ENCODE peak calls at places on chromosomes 1 and 21, in five cellular contexts. L is Right ventricle myocardium superior, M is mesendoderm, G is T-cell, Z is NCI-H1092 treated with DMSO at 0.1 percent for 48 hours. P is an unnamed sample.

GRCh38 chr1:101474039-101474665 is 237.3 kb downstream of the S1PR1 start:
- DNase-seq in L (no peak), G (no peak), M (peak), Z (no peak), P (no peak)

GRCh38 chr1:245648749-245649517 is 494.1 kb downstream of the KIF26B start:
- DNase-seq in M (peak), L (no peak), Z (no peak), G (no peak), P (no peak)

GRCh38 chr21:26148071-26148470 is 22.5 kb downstream of the APP start:
- DNase-seq in Z (no peak), G (no peak), L (no peak), M (peak), P (no peak)

GRCh38 chr1:160149235-160149634 is 2.2 kb upstream of the ATP1A4 start:
- DNase-seq in Z (no peak), G (no peak), L (no peak), M (no peak), P (no peak)

GRCh38 chr1:109910963-109911798 is 532 bp downstream of the CSF1 start:
- DNase-seq in M (peak), G (no peak), L (no peak), Z (no peak), P (no peak)

GRCh38 chr1:203338335-203339036 is 12.4 kb downstream of the FMOD start:
- DNase-seq in G (peak), Z (peak), M (peak), L (no peak), P (peak)

GRCh38 chr1:184465489-184466146 is 78.8 kb downstream of the C1orf21 start:
- DNase-seq in Z (no peak), G (no peak), L (no peak), M (peak), P (no peak)

GRCh38 chr1:54013393-54014008 is 4.5 kb downstream of the LDLRAD1 start:
- DNase-seq in Z (no peak), L (no peak), G (no peak), M (no peak), P (no peak)

GRCh38 chr21:37915941-37916794 is at the start of gene KCNJ6:
- DNase-seq in L (peak), M (peak), Z (peak), G (no peak), P (no peak)

GRCh38 chr1:25772164-25772563 is 27.8 kb upstream of the SELENON start:
- DNase-seq in Z (no peak), L (no peak), M (no peak), G (no peak), P (no peak)

GRCh38 chr1:117284408-117285215 is 73.9 kb upstream of the VTCN1 start:
- DNase-seq in Z (peak), M (peak), G (no peak), L (no peak), P (no peak)

GRCh38 chr1:89277725-89278124 is 5.1 kb upstream of the GBP5 start:
- DNase-seq in L (no peak), G (no peak), M (no peak), Z (no peak), P (no peak)

GRCh38 chr1:88773540-88774150 is 89.6 kb downstream of the PKN2 start:
- DNase-seq in G (no peak), M (peak), L (no peak), Z (no peak), P (no peak)

GRCh38 chr1:204696606-204697005 is 11.1 kb upstream of the LRRN2 start:
- DNase-seq in Z (no peak), L (no peak), M (no peak), G (no peak), P (no peak)

GRCh38 chr1:161382214-161383019 is 14.7 kb upstream of the CFAP126 start:
- DNase-seq in L (no peak), Z (peak), M (peak), G (no peak), P (no peak)

GRCh38 chr1:81466970-81467369 is 333.8 kb upstream of the ADGRL2 start:
- DNase-seq in Z (no peak), M (no peak), G (no peak), L (no peak), P (no peak)

GRCh38 chr1:180066150-180066549 is 88.5 kb upstream of the QSOX1 start:
- DNase-seq in G (no peak), Z (no peak), L (no peak), M (no peak), P (no peak)

GRCh38 chr1:199403421-199404116 is 623.9 kb upstream of the NR5A2 start:
- DNase-seq in Z (no peak), G (no peak), M (no peak), L (no peak), P (no peak)

GRCh38 chr1:154767315-154768240 is 102.5 kb downstream of the KCNN3 start:
- DNase-seq in M (peak), G (no peak), Z (peak), L (peak), P (no peak)

GRCh38 chr1:147541672-147542548 is 609 bp downstream of the BCL9 start:
- DNase-seq in M (peak), G (no peak), L (peak), Z (peak), P (no peak)

GRCh38 chr1:183063349-183063748 is 40.1 kb downstream of the LAMC1 start:
- DNase-seq in M (no peak), G (no peak), L (no peak), Z (no peak), P (no peak)

GRCh38 chr1:208132287-208132882 is 111.8 kb downstream of the PLXNA2 start:
- DNase-seq in Z (peak), L (peak), M (peak), G (peak), P (peak)

GRCh38 chr1:245901037-245901436 is 606.0 kb downstream of the SMYD3 start:
- DNase-seq in M (no peak), G (no peak), Z (no peak), L (no peak), P (no peak)

GRCh38 chr1:67674260-67675011 is 10.6 kb upstream of the GADD45A start:
- DNase-seq in L (peak), M (no peak), Z (peak), G (peak), P (peak)

GRCh38 chr1:145705634-145706033 is 1.5 kb downstream of the PDZK1 start:
- DNase-seq in M (no peak), Z (no peak), L (no peak), G (no peak), P (no peak)

GRCh38 chr1:119735217-119735616 is 23.5 kb downstream of the PHGDH start:
- DNase-seq in G (no peak), M (no peak), Z (no peak), L (no peak), P (no peak)